ENCODE peak calls at places on chromosomes 13 and 19, in six cellular contexts. M, E, G, Z, R and L are unnamed samples.
A peak's percentile ranks its signal among the peaks of the same experiment; 100 is the strongest.

GRCh38 chr13:50512602-50513527 is 330.6 kb downstream of the DLEU7 start:
- DNase-seq in G (no peak), M (peak; percentile 31), R (no peak), E (no peak), Z (no peak), L (no peak)

GRCh38 chr13:46211521-46212351 is at the start of gene LRRC63:
- DNase-seq in E (peak; percentile 14), Z (no peak), G (no peak), M (peak; percentile 54), R (peak; percentile 51), L (no peak)

GRCh38 chr13:76225815-76226489 is 589.8 kb downstream of the LMO7 start:
- DNase-seq in E (no peak), M (no peak), R (no peak), G (no peak), Z (no peak), L (no peak)

GRCh38 chr13:44744880-44745633 is 168.9 kb upstream of the TSC22D1 start:
- DNase-seq in Z (no peak), R (no peak), E (no peak), M (no peak), G (no peak), L (no peak)

GRCh38 chr19:41994521-41994971 is 516 bp upstream of the ATP1A3 start:
- DNase-seq in G (no peak), Z (no peak), R (no peak), E (no peak), M (no peak), L (no peak)

GRCh38 chr13:111409413-111409812 is 89.0 kb downstream of the TEX29 start:
- DNase-seq in M (no peak), Z (no peak), G (no peak), R (no peak), E (no peak), L (no peak)

GRCh38 chr19:13902993-13903555 is 2.8 kb downstream of the BRME1 start:
- DNase-seq in E (no peak), G (no peak), M (no peak), Z (no peak), R (no peak), L (no peak)

GRCh38 chr19:2113436-2114211 is 16.9 kb downstream of the IZUMO4 start:
- DNase-seq in M (no peak), R (no peak), E (no peak), G (no peak), Z (no peak), L (no peak)

GRCh38 chr13:23081246-23081645 is 99.5 kb upstream of the SGCG start:
- DNase-seq in G (no peak), M (no peak), R (no peak), Z (no peak), E (no peak), L (no peak)

GRCh38 chr13:77693449-77693940 is 4.0 kb upstream of the SLAIN1 start:
- DNase-seq in G (no peak), E (no peak), Z (no peak), M (no peak), R (no peak), L (no peak)

GRCh38 chr13:46012404-46012803 is 40.1 kb downstream of the ZC3H13 start:
- DNase-seq in R (no peak), Z (no peak), E (no peak), G (no peak), M (no peak), L (no peak)

GRCh38 chr19:12841094-12841493 is 2.8 kb downstream of the MAST1 start:
- DNase-seq in Z (peak; percentile 93), G (no peak), R (peak; percentile 22), E (no peak), M (no peak), L (no peak)

GRCh38 chr19:10852098-10852800 is 4.0 kb downstream of the C19orf38 start:
- DNase-seq in Z (no peak), M (no peak), G (peak; percentile 20), E (no peak), R (no peak), L (no peak)

GRCh38 chr19:33399081-33399744 is 25.7 kb downstream of the CEBPG start:
- DNase-seq in E (no peak), Z (no peak), R (no peak), G (no peak), M (no peak), L (no peak)

GRCh38 chr13:104315606-104316005 is 1249.4 kb upstream of the SLC10A2 start:
- DNase-seq in G (peak; percentile 98), R (no peak), M (no peak), E (no peak), Z (no peak), L (no peak)

GRCh38 chr19:5125797-5126497 is 157.0 kb downstream of the KDM4B start:
- DNase-seq in R (no peak), G (no peak), M (no peak), Z (no peak), E (no peak), L (no peak)

GRCh38 chr13:111042661-111043226 is 72.4 kb upstream of the ARHGEF7 start:
- DNase-seq in M (no peak), Z (no peak), G (no peak), R (no peak), E (no peak), L (no peak)

GRCh38 chr19:9721861-9722260 is 46.7 kb downstream of the ZNF846 start:
- DNase-seq in R (no peak), Z (no peak), M (no peak), E (no peak), G (no peak), L (no peak)

GRCh38 chr19:674282-675151 is 1.7 kb upstream of the FSTL3 start:
- DNase-seq in Z (no peak), E (no peak), G (no peak), M (no peak), R (no peak), L (no peak)

GRCh38 chr19:35332817-35333216 is 3.8 kb downstream of the CD22 start:
- DNase-seq in M (no peak), R (no peak), G (no peak), E (no peak), Z (no peak), L (no peak)

GRCh38 chr19:43305642-43306041 is 36.3 kb upstream of the PSG9 start:
- DNase-seq in G (no peak), M (no peak), R (no peak), Z (no peak), E (no peak), L (no peak)

GRCh38 chr13:108463365-108463764 is 166.0 kb upstream of the MYO16 start:
- DNase-seq in G (peak; percentile 90), R (no peak), M (no peak), E (peak; percentile 43), Z (no peak), L (no peak)

GRCh38 chr19:18227781-18228271 is 1.6 kb upstream of the PDE4C start:
- DNase-seq in R (no peak), G (no peak), E (no peak), Z (no peak), M (no peak), L (no peak)

GRCh38 chr19:28737021-28737525 is 475.9 kb downstream of the UQCRFS1 start:
- DNase-seq in R (no peak), G (peak; percentile 53), Z (no peak), M (no peak), E (peak; percentile 15), L (no peak)

GRCh38 chr19:10011974-10012373 is 1.3 kb upstream of the RDH8 start:
- DNase-seq in Z (no peak), E (no peak), M (no peak), R (no peak), G (no peak), L (no peak)

GRCh38 chr13:20340759-20341161 is 108.6 kb upstream of the GJB6 start:
- DNase-seq in Z (no peak), G (peak; percentile 30), R (no peak), M (no peak), E (no peak), L (no peak)